ENCODE peak calls at places on chromosomes 5 and 9, in five cellular contexts. One of them, this sample, is unnamed.

GRCh38 chr9:131095666-131096489 is 453 bp upstream of the AIF1L start:
- DNase-seq in ELR: peak
- DNase-seq in T-cell: no peak
- DNase-seq in hippocampal formation: peak
- DNase-seq in NCI-H2029 treated with DMSO at 0.1 percent for 48 hours: no peak
- DNase-seq in this sample: no peak

GRCh38 chr5:77893225-77893860 is 117.2 kb upstream of the TBCA start:
- DNase-seq in ELR: peak
- DNase-seq in T-cell: no peak
- DNase-seq in hippocampal formation: no peak
- DNase-seq in NCI-H2029 treated with DMSO at 0.1 percent for 48 hours: no peak
- DNase-seq in this sample: no peak

GRCh38 chr5:171357843-171358242 is 29.8 kb upstream of the NPM1 start:
- DNase-seq in ELR: no peak
- DNase-seq in T-cell: no peak
- DNase-seq in hippocampal formation: no peak
- DNase-seq in NCI-H2029 treated with DMSO at 0.1 percent for 48 hours: no peak
- DNase-seq in this sample: no peak

GRCh38 chr5:125043781-125044391 is 297.4 kb upstream of the ZNF608 start:
- DNase-seq in ELR: peak
- DNase-seq in T-cell: no peak
- DNase-seq in hippocampal formation: no peak
- DNase-seq in NCI-H2029 treated with DMSO at 0.1 percent for 48 hours: peak
- DNase-seq in this sample: no peak

GRCh38 chr5:84088996-84089395 is 295.7 kb downstream of the EDIL3 start:
- DNase-seq in ELR: peak
- DNase-seq in T-cell: no peak
- DNase-seq in hippocampal formation: no peak
- DNase-seq in NCI-H2029 treated with DMSO at 0.1 percent for 48 hours: no peak
- DNase-seq in this sample: no peak

GRCh38 chr5:38715671-38716070 is 130.1 kb upstream of the OSMR start:
- DNase-seq in ELR: peak
- DNase-seq in T-cell: no peak
- DNase-seq in hippocampal formation: peak
- DNase-seq in NCI-H2029 treated with DMSO at 0.1 percent for 48 hours: no peak
- DNase-seq in this sample: no peak

GRCh38 chr5:2752059-2752874 is 790 bp upstream of the IRX2 start:
- DNase-seq in ELR: peak
- DNase-seq in T-cell: no peak
- DNase-seq in hippocampal formation: no peak
- DNase-seq in NCI-H2029 treated with DMSO at 0.1 percent for 48 hours: no peak
- DNase-seq in this sample: no peak

GRCh38 chr5:32326216-32326772 is 13.6 kb upstream of the MTMR12 start:
- DNase-seq in ELR: peak
- DNase-seq in T-cell: no peak
- DNase-seq in hippocampal formation: no peak
- DNase-seq in NCI-H2029 treated with DMSO at 0.1 percent for 48 hours: no peak
- DNase-seq in this sample: no peak

GRCh38 chr9:117485176-117485575 is 70.3 kb upstream of the ASTN2 start:
- DNase-seq in ELR: peak
- DNase-seq in T-cell: no peak
- DNase-seq in hippocampal formation: no peak
- DNase-seq in NCI-H2029 treated with DMSO at 0.1 percent for 48 hours: no peak
- DNase-seq in this sample: no peak

GRCh38 chr5:42767491-42768105 is 11.0 kb downstream of the CCDC152 start:
- DNase-seq in ELR: peak
- DNase-seq in T-cell: no peak
- DNase-seq in hippocampal formation: peak
- DNase-seq in NCI-H2029 treated with DMSO at 0.1 percent for 48 hours: peak
- DNase-seq in this sample: peak

GRCh38 chr5:120644516-120644915 is 180.4 kb downstream of the PRR16 start:
- DNase-seq in ELR: no peak
- DNase-seq in T-cell: no peak
- DNase-seq in hippocampal formation: no peak
- DNase-seq in NCI-H2029 treated with DMSO at 0.1 percent for 48 hours: no peak
- DNase-seq in this sample: no peak

GRCh38 chr9:27856054-27856453 is 282.8 kb upstream of the C9orf72 start:
- DNase-seq in ELR: no peak
- DNase-seq in T-cell: no peak
- DNase-seq in hippocampal formation: no peak
- DNase-seq in NCI-H2029 treated with DMSO at 0.1 percent for 48 hours: no peak
- DNase-seq in this sample: no peak

GRCh38 chr9:81826541-81826906 is 101.7 kb upstream of the SPATA31D4 start:
- DNase-seq in ELR: no peak
- DNase-seq in T-cell: no peak
- DNase-seq in hippocampal formation: peak
- DNase-seq in NCI-H2029 treated with DMSO at 0.1 percent for 48 hours: peak
- DNase-seq in this sample: no peak

GRCh38 chr5:33433303-33434255 is 7.2 kb upstream of the TARS1 start:
- DNase-seq in ELR: no peak
- DNase-seq in T-cell: no peak
- DNase-seq in hippocampal formation: no peak
- DNase-seq in NCI-H2029 treated with DMSO at 0.1 percent for 48 hours: no peak
- DNase-seq in this sample: no peak

GRCh38 chr5:133779828-133780475 is 167.6 kb upstream of the FSTL4 start:
- DNase-seq in ELR: peak
- DNase-seq in T-cell: no peak
- DNase-seq in hippocampal formation: no peak
- DNase-seq in NCI-H2029 treated with DMSO at 0.1 percent for 48 hours: no peak
- DNase-seq in this sample: no peak

GRCh38 chr5:63928451-63928850 is 33.8 kb downstream of the HTR1A start:
- DNase-seq in ELR: no peak
- DNase-seq in T-cell: no peak
- DNase-seq in hippocampal formation: no peak
- DNase-seq in NCI-H2029 treated with DMSO at 0.1 percent for 48 hours: no peak
- DNase-seq in this sample: no peak

GRCh38 chr9:136991993-136992818 is at the start of gene PAXX:
- DNase-seq in ELR: peak
- DNase-seq in T-cell: peak
- DNase-seq in hippocampal formation: peak
- DNase-seq in NCI-H2029 treated with DMSO at 0.1 percent for 48 hours: peak
- DNase-seq in this sample: peak

GRCh38 chr5:95449460-95449859 is 58.3 kb downstream of the FAM81B start:
- DNase-seq in ELR: peak
- DNase-seq in T-cell: no peak
- DNase-seq in hippocampal formation: no peak
- DNase-seq in NCI-H2029 treated with DMSO at 0.1 percent for 48 hours: no peak
- DNase-seq in this sample: no peak

GRCh38 chr5:82406200-82406773 is 128.1 kb upstream of the RPS23 start:
- DNase-seq in ELR: peak
- DNase-seq in T-cell: no peak
- DNase-seq in hippocampal formation: no peak
- DNase-seq in NCI-H2029 treated with DMSO at 0.1 percent for 48 hours: no peak
- DNase-seq in this sample: no peak

GRCh38 chr9:120579139-120579749 is 723 bp downstream of the CDK5RAP2 start:
- DNase-seq in ELR: peak
- DNase-seq in T-cell: no peak
- DNase-seq in hippocampal formation: no peak
- DNase-seq in NCI-H2029 treated with DMSO at 0.1 percent for 48 hours: no peak
- DNase-seq in this sample: peak

GRCh38 chr5:154709368-154710305 is 45.5 kb upstream of the LARP1 start:
- DNase-seq in ELR: no peak
- DNase-seq in T-cell: no peak
- DNase-seq in hippocampal formation: no peak
- DNase-seq in NCI-H2029 treated with DMSO at 0.1 percent for 48 hours: no peak
- DNase-seq in this sample: no peak

This sample was measured in immature natural killer cell.